ENCODE peak calls at places on chromosome 6, in seven cellular contexts. One of them, this sample, is unnamed.

GRCh38 chr6:163900570-163900969 is 486.1 kb downstream of the QKI start:
- DNase-seq in MM.1S: no peak
- DNase-seq in stomach: no peak
- DNase-seq in Calu3: no peak
- DNase-seq in GM10248: no peak
- DNase-seq in progenitor cell of endocrine pancreas: no peak
- DNase-seq in heart left ventricle: no peak
- DNase-seq in this sample: no peak

GRCh38 chr6:95742895-95743294 is 165.6 kb downstream of the MANEA start:
- DNase-seq in MM.1S: no peak
- DNase-seq in stomach: no peak
- DNase-seq in Calu3: no peak
- DNase-seq in GM10248: no peak
- DNase-seq in progenitor cell of endocrine pancreas: no peak
- DNase-seq in heart left ventricle: no peak
- DNase-seq in this sample: no peak

GRCh38 chr6:45835725-45836437 is 179.8 kb downstream of the CLIC5 start:
- DNase-seq in MM.1S: no peak
- DNase-seq in stomach: no peak
- DNase-seq in Calu3: no peak
- DNase-seq in GM10248: no peak
- DNase-seq in progenitor cell of endocrine pancreas: no peak
- DNase-seq in heart left ventricle: no peak
- DNase-seq in this sample: no peak

GRCh38 chr6:33613794-33614166 is 7.3 kb upstream of the ITPR3 start:
- DNase-seq in MM.1S: no peak
- DNase-seq in stomach: peak
- DNase-seq in Calu3: peak
- DNase-seq in GM10248: no peak
- DNase-seq in progenitor cell of endocrine pancreas: no peak
- DNase-seq in heart left ventricle: no peak
- DNase-seq in this sample: no peak

GRCh38 chr6:106220485-106220884 is 105.1 kb downstream of the ATG5 start:
- DNase-seq in MM.1S: peak
- DNase-seq in stomach: no peak
- DNase-seq in Calu3: no peak
- DNase-seq in GM10248: no peak
- DNase-seq in progenitor cell of endocrine pancreas: no peak
- DNase-seq in heart left ventricle: no peak
- DNase-seq in this sample: no peak

GRCh38 chr6:137218473-137218916 is 690 bp downstream of the IFNGR1 start:
- DNase-seq in MM.1S: peak
- DNase-seq in stomach: no peak
- DNase-seq in Calu3: no peak
- DNase-seq in GM10248: peak
- DNase-seq in progenitor cell of endocrine pancreas: no peak
- DNase-seq in heart left ventricle: peak
- DNase-seq in this sample: no peak

GRCh38 chr6:8743146-8743745 is 307.9 kb upstream of the SLC35B3 start:
- DNase-seq in MM.1S: peak
- DNase-seq in stomach: no peak
- DNase-seq in Calu3: peak
- DNase-seq in GM10248: peak
- DNase-seq in progenitor cell of endocrine pancreas: no peak
- DNase-seq in heart left ventricle: no peak
- DNase-seq in this sample: no peak

GRCh38 chr6:169253745-169254238 is at the start of gene THBS2:
- DNase-seq in MM.1S: no peak
- DNase-seq in stomach: no peak
- DNase-seq in Calu3: no peak
- DNase-seq in GM10248: no peak
- DNase-seq in progenitor cell of endocrine pancreas: no peak
- DNase-seq in heart left ventricle: peak
- DNase-seq in this sample: no peak

GRCh38 chr6:19835605-19836004 is 1.6 kb upstream of the ID4 start:
- DNase-seq in MM.1S: no peak
- DNase-seq in stomach: no peak
- DNase-seq in Calu3: no peak
- DNase-seq in GM10248: no peak
- DNase-seq in progenitor cell of endocrine pancreas: no peak
- DNase-seq in heart left ventricle: no peak
- DNase-seq in this sample: no peak

GRCh38 chr6:169969372-169970099 is 218.1 kb downstream of the ERMARD start:
- DNase-seq in MM.1S: no peak
- DNase-seq in stomach: peak
- DNase-seq in Calu3: no peak
- DNase-seq in GM10248: no peak
- DNase-seq in progenitor cell of endocrine pancreas: no peak
- DNase-seq in heart left ventricle: no peak
- DNase-seq in this sample: no peak

GRCh38 chr6:1686117-1687098 is 76.7 kb downstream of the FOXC1 start:
- DNase-seq in MM.1S: no peak
- DNase-seq in stomach: peak
- DNase-seq in Calu3: peak
- DNase-seq in GM10248: no peak
- DNase-seq in progenitor cell of endocrine pancreas: no peak
- DNase-seq in heart left ventricle: peak
- DNase-seq in this sample: no peak

GRCh38 chr6:139655783-139656705 is 281.6 kb upstream of the CITED2 start:
- DNase-seq in MM.1S: no peak
- DNase-seq in stomach: peak
- DNase-seq in Calu3: peak
- DNase-seq in GM10248: no peak
- DNase-seq in progenitor cell of endocrine pancreas: no peak
- DNase-seq in heart left ventricle: no peak
- DNase-seq in this sample: no peak

GRCh38 chr6:154721460-154721859 is 11.8 kb upstream of the SCAF8 start:
- DNase-seq in MM.1S: no peak
- DNase-seq in stomach: no peak
- DNase-seq in Calu3: peak
- DNase-seq in GM10248: no peak
- DNase-seq in progenitor cell of endocrine pancreas: no peak
- DNase-seq in heart left ventricle: no peak
- DNase-seq in this sample: no peak

DNA sequence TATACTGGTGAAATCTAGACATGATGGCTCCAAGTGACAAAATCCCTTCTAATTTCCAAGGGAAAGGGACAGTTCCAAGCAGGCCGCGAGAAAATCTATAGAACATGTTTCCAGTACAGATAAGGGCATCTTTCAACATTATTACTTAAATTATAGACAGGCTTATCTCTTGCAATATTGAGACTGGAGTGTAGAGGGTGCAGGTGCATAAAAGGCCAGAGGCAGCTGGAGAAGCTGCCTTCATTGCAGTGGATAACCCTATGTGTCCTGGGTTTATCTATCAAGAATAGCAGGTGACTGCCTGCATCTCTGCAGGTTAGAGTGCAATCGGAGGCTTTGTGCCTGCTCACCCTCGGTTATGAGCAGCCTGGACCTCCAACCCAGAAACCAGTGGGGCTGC is 28.7 kb upstream of the ECI2 start:
- DNase-seq in MM.1S: no peak
- DNase-seq in stomach: no peak
- DNase-seq in Calu3: no peak
- DNase-seq in GM10248: no peak
- DNase-seq in progenitor cell of endocrine pancreas: no peak
- DNase-seq in heart left ventricle: no peak
- DNase-seq in this sample: no peak
- TF ChIP-seq CTCF in MM.1S: no peak
- TF ChIP-seq CTCF in stomach: no peak
- TF ChIP-seq CTCF in Calu3: no peak
- TF ChIP-seq CTCF in GM10248: no peak
- TF ChIP-seq CTCF in progenitor cell of endocrine pancreas: no peak
- TF ChIP-seq CTCF in heart left ventricle: no peak
- TF ChIP-seq CTCF in this sample: no peak

GRCh38 chr6:5580736-5581568 is 319.6 kb downstream of the FARS2 start:
- DNase-seq in MM.1S: no peak
- DNase-seq in stomach: no peak
- DNase-seq in Calu3: no peak
- DNase-seq in GM10248: no peak
- DNase-seq in progenitor cell of endocrine pancreas: no peak
- DNase-seq in heart left ventricle: no peak
- DNase-seq in this sample: no peak

GRCh38 chr6:5584072-5584471 is 322.8 kb downstream of the FARS2 start:
- DNase-seq in MM.1S: no peak
- DNase-seq in stomach: no peak
- DNase-seq in Calu3: no peak
- DNase-seq in GM10248: no peak
- DNase-seq in progenitor cell of endocrine pancreas: no peak
- DNase-seq in heart left ventricle: no peak
- DNase-seq in this sample: no peak

GRCh38 chr6:5583528-5583927 is 322.2 kb downstream of the FARS2 start:
- DNase-seq in MM.1S: no peak
- DNase-seq in stomach: no peak
- DNase-seq in Calu3: no peak
- DNase-seq in GM10248: no peak
- DNase-seq in progenitor cell of endocrine pancreas: no peak
- DNase-seq in heart left ventricle: no peak
- DNase-seq in this sample: no peak

GRCh38 chr6:5587648-5588047 is 326.3 kb downstream of the FARS2 start:
- DNase-seq in MM.1S: no peak
- DNase-seq in stomach: no peak
- DNase-seq in Calu3: no peak
- DNase-seq in GM10248: no peak
- DNase-seq in progenitor cell of endocrine pancreas: no peak
- DNase-seq in heart left ventricle: no peak
- DNase-seq in this sample: no peak

GRCh38 chr6:5582758-5583157 is 321.4 kb downstream of the FARS2 start:
- DNase-seq in MM.1S: no peak
- DNase-seq in stomach: no peak
- DNase-seq in Calu3: no peak
- DNase-seq in GM10248: no peak
- DNase-seq in progenitor cell of endocrine pancreas: no peak
- DNase-seq in heart left ventricle: no peak
- DNase-seq in this sample: no peak
- TF ChIP-seq CTCF in MM.1S: no peak
- TF ChIP-seq CTCF in stomach: no peak
- TF ChIP-seq CTCF in Calu3: no peak
- TF ChIP-seq CTCF in GM10248: no peak
- TF ChIP-seq CTCF in progenitor cell of endocrine pancreas: no peak
- TF ChIP-seq CTCF in heart left ventricle: no peak
- TF ChIP-seq CTCF in this sample: no peak

DNA sequence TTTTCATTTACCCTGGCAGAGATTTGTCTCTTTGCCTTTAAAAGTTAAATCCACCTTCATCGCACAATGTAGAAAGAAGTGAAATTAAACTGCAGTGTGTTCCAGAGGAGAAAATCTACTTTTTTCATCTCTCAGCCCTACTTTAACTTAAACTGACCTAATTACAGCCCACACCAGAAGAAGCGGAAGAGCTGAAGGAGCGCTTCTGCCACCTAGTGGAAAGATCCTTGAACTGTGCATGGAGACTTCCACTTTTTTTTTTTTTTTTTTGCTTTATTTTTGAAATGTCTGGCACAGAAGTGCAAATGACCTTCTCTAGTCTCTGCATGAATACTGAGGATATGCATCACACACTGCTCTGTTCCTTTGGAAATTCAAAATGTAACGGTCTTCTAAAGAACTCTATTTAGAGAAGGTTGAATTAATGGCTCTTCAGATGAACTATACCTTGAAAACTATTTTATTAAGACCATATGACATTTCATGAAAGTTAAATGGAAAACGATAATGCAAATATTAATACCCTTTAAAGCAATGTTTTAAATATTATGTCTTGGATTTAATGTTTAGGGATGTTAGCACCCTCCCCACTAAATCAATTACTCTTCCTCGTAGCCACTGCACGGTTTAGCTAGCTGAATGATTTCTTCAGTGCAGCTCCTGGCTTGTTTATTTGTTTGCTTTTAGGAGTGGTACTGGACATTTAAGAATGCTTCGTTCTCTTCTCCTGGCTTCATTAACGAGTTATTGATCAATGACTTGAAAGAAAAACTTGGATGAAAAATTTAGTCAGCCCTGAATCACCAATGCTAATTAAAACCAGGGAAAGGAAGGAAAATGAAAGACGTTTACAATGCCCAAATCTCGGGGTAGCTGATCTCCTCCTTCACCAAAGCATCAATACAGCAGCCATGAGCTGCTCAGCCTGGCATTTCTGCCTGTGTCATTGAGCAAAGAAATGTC is 569.6 kb upstream of the GJE1 start:
- DNase-seq in MM.1S: peak
- DNase-seq in stomach: peak
- DNase-seq in Calu3: peak
- DNase-seq in GM10248: peak
- DNase-seq in progenitor cell of endocrine pancreas: peak
- DNase-seq in heart left ventricle: peak
- DNase-seq in this sample: no peak
- TF ChIP-seq CTCF in MM.1S: peak
- TF ChIP-seq CTCF in stomach: no peak
- TF ChIP-seq CTCF in Calu3: peak
- TF ChIP-seq CTCF in GM10248: peak
- TF ChIP-seq CTCF in progenitor cell of endocrine pancreas: peak
- TF ChIP-seq CTCF in heart left ventricle: peak
- TF ChIP-seq CTCF in this sample: peak

DNA sequence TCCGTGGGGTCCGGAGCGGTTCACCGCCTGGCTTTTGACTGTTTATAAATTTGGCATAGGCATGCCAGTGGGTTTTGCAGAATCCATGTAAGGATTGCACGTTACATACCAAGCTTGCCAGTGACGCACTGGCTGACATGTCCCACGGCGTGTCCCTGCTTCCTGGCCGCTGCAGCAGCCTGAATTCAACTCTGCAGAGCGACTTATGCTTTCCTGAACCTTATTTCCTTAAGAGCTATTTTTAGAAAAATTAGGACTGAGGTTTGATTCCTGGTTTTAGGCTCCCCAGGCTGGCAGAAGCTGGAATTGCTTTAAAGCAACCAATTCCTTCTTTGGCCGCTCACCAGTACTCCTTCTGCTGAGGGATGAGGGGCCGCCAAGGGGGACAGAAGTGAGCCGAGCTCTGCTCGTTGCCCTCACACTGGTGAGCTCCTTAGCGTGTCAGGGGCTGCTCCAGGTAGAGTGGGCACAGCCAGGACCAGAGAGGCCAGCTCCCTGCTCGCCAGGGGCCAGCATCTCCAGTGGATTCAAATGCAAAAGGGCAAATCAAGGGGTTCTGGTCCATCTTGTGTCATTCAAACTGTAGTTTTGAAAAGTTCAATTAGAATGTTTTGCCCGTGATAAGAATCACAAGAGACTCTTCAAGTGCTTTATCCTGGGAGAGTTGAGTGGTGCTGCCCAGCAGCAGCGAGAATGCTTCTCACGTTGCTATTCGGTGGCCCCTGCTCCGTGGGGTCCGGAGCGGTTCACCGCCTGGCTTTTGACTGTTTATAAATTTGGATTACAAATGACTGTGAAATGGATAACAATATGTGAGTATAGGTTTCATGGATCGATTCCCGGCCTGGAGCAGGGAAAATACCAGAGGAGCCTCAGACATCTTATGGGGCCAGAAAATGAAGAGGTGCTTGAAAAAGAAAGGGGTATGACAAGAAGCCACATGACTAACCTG is 17.5 kb upstream of the IRF4 start:
- DNase-seq in MM.1S: no peak
- DNase-seq in stomach: no peak
- DNase-seq in Calu3: no peak
- DNase-seq in GM10248: no peak
- DNase-seq in progenitor cell of endocrine pancreas: no peak
- DNase-seq in heart left ventricle: no peak
- DNase-seq in this sample: no peak
- TF ChIP-seq CTCF in MM.1S: no peak
- TF ChIP-seq CTCF in stomach: no peak
- TF ChIP-seq CTCF in Calu3: no peak
- TF ChIP-seq CTCF in GM10248: no peak
- TF ChIP-seq CTCF in progenitor cell of endocrine pancreas: no peak
- TF ChIP-seq CTCF in heart left ventricle: peak
- TF ChIP-seq CTCF in this sample: no peak

GRCh38 chr6:116060572-116061283 is at the start of gene FRK:
- DNase-seq in MM.1S: peak
- DNase-seq in stomach: peak
- DNase-seq in Calu3: peak
- DNase-seq in GM10248: no peak
- DNase-seq in progenitor cell of endocrine pancreas: peak
- DNase-seq in heart left ventricle: no peak
- DNase-seq in this sample: no peak
- TF ChIP-seq CTCF in MM.1S: peak
- TF ChIP-seq CTCF in stomach: no peak
- TF ChIP-seq CTCF in Calu3: no peak
- TF ChIP-seq CTCF in GM10248: no peak
- TF ChIP-seq CTCF in progenitor cell of endocrine pancreas: peak
- TF ChIP-seq CTCF in heart left ventricle: no peak
- TF ChIP-seq CTCF in this sample: no peak

This sample was measured in vagina.